ENCODE peak calls at places on chromosomes 16 and 17, in eight cellular contexts. F is GM13976, A is heart right ventricle, O is A549, M is HFF-Myc, H is B cell, Z is bronchial epithelial cell, Q is mucosa of descending colon. V is an unnamed sample.

GRCh38 chr16:138049-138417 is 440 bp downstream of the NPRL3 start:
- DNase-seq in H (peak), M (no peak), Z (no peak), A (peak), Q (peak), O (no peak), F (peak), V (no peak)

GRCh38 chr16:31439519-31439918 is 3.1 kb downstream of the ZNF843 start:
- DNase-seq in M (no peak), F (no peak), H (no peak), Q (no peak), A (no peak), Z (no peak), O (no peak), V (no peak)

GRCh38 chr17:48871551-48872351 is 20.8 kb upstream of the ATP5MC1 start:
- DNase-seq in O (peak), M (no peak), A (peak), Z (no peak), H (no peak), Q (peak), F (no peak), V (peak)

GRCh38 chr17:42287305-42288077 is 807 bp upstream of the STAT5A start:
- DNase-seq in A (peak), H (peak), M (no peak), O (no peak), Z (no peak), F (peak), Q (peak), V (peak)

GRCh38 chr16:12900599-12901203 is 697 bp upstream of the SHISA9 start:
- DNase-seq in O (no peak), Q (no peak), M (no peak), A (no peak), F (peak), Z (no peak), H (no peak), V (no peak)

GRCh38 chr16:66915041-66915440 is 3.6 kb downstream of the CDH16 start:
- DNase-seq in F (no peak), Z (no peak), A (no peak), O (no peak), H (no peak), Q (no peak), M (no peak), V (no peak)

GRCh38 chr16:72961115-72961832 is 86.7 kb downstream of the ZFHX3 start:
- DNase-seq in Z (no peak), A (no peak), H (no peak), O (no peak), F (no peak), Q (no peak), M (no peak), V (no peak)

GRCh38 chr17:7133916-7134315 is 19.3 kb upstream of the ASGR2 start:
- DNase-seq in Z (no peak), H (no peak), Q (no peak), M (no peak), A (no peak), F (no peak), O (no peak), V (no peak)

GRCh38 chr16:74734361-74735161 is 33.9 kb upstream of the MLKL start:
- DNase-seq in H (no peak), F (no peak), Z (no peak), Q (no peak), O (no peak), A (no peak), M (no peak), V (no peak)

GRCh38 chr16:49651226-49651625 is 204.7 kb downstream of the ZNF423 start:
- DNase-seq in O (no peak), F (no peak), Z (no peak), A (no peak), M (no peak), H (no peak), Q (no peak), V (no peak)

DNA sequence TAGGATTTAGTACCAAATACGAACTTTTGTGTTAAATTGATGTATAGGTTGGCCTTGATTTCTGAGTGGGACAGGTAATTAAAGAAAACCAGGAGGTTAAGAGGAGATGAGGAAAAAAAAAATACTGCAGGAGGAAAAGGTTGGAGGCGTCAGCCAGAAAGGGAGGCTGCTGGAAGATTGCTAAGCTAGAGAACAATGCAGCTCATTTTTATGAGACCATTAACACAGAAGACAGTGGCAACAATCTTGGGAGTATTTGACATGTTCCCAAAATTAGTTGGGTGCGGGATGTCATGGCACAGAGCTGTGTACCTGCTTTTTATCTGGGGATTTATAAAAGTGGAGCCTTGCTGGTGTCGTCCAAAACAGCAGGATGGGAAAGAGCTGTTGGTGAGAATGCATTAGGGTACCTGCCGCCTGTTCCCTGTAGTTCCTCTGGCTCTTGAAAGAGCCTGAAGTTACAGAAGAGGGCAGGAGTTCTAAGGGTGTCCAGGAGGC is 229.3 kb downstream of the RBFOX1 start:
- DNase-seq in H (no peak), M (no peak), Q (no peak), Z (no peak), O (no peak), F (no peak), A (no peak), V (no peak)
- TF ChIP-seq CTCF in H (no peak), M (no peak), Q (no peak), Z (no peak), O (no peak), F (no peak), A (no peak), V (no peak)

DNA sequence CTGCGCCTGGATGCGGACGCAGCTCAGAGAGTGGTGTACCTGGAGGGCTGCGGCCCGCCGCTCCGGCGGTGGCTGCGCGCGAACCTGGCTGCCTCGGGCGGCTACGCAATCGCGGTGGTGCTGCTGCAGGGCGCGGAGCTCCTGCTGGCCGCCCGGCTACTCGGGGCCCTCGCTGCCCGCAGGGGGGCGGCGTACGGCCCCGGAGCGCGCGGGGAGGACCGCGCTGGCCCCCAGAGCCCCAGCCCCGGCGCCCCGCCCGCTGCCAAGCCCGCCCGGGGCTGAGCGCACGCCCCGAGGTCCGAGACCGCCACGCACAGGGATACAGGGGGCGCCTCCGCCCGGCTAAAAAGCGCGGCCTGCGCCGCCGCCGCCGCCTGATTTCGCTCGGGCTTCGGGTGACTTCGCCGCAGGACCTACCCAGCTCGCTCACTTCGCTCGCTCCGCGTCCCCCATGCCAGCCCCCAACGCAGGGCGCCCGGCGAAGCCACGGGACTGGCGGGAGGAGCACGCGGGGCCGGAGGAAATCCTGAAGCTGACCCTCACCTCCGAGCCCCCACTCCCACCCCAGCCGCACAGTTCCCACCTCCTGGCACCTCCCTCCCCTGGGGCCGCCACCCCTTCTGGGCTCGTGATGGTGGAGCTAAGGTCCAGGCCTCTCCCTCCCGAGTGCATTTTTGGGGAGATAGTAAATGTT is 8.2 kb downstream of the PDE6G start:
- DNase-seq in A (no peak), O (no peak), M (no peak), Q (no peak), F (no peak), Z (no peak), H (peak), V (no peak)
- TF ChIP-seq CTCF in A (no peak), O (no peak), M (no peak), Q (no peak), F (no peak), Z (no peak), H (no peak), V (no peak)

DNA sequence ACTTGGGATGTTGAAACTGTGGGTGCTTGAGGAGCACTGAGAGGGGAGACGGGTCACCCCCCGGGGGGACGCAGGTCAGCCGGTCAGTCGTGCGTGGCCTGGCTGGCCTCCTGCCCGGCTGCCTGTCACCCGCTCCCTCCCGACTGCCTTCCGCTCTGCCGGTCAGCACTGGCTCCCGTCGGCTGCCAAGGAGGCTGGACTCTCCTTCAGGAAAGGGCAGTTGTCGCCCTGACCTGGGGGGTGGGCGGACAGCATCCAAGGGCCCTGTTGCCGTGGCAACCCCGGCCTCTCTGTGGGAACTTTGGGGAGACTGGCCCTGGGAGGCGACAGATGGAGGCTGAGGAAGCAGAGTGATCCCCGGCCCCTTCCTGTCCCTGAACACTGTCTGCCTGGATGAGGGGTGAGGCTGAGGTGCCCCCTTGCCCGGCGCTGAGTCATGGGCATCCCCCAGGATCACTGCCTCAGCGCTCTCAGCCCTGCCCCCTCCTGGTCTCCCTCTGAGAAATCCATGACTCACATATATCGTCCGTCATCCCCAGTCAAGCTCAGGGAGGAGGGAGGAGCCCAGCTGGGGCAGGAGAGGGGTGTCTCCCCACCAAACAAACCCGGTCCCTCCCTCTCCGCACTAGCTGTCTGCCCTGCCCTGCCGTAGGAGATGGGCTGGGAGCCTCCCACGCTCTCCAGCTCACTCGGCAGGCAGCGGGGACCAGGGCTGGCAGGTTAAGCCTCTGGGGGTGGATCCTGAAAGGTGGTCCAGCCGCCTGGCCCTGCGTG is at the start of gene ADGRG1:
- DNase-seq in A (peak), F (peak), O (peak), H (no peak), Z (peak), M (peak), Q (no peak), V (no peak)
- TF ChIP-seq CTCF in A (no peak), F (no peak), O (no peak), H (no peak), Z (peak), M (peak), Q (no peak), V (no peak)

DNA sequence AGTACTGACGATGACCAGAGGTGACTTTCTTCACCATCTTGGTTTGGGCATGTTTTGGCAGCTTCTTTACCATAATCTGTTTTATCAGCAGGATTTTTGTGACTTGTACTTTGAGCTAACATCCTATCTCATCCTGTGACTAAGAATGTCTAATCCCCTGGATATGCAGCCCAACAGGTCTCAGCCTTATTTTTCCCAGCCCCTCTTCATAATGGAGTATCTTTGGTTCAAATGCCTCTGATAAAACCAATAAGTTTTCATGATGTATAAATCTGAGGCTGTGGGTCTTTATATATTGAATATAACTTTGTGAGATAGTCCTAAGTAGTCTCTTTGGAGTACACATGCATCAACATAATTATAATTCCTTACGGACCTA is 186.9 kb upstream of the WSB1 start:
- DNase-seq in A (no peak), F (no peak), M (no peak), O (no peak), Z (peak), Q (no peak), H (no peak), V (no peak)
- TF ChIP-seq CTCF in A (no peak), F (no peak), M (no peak), O (no peak), Z (no peak), Q (no peak), H (no peak), V (no peak)

DNA sequence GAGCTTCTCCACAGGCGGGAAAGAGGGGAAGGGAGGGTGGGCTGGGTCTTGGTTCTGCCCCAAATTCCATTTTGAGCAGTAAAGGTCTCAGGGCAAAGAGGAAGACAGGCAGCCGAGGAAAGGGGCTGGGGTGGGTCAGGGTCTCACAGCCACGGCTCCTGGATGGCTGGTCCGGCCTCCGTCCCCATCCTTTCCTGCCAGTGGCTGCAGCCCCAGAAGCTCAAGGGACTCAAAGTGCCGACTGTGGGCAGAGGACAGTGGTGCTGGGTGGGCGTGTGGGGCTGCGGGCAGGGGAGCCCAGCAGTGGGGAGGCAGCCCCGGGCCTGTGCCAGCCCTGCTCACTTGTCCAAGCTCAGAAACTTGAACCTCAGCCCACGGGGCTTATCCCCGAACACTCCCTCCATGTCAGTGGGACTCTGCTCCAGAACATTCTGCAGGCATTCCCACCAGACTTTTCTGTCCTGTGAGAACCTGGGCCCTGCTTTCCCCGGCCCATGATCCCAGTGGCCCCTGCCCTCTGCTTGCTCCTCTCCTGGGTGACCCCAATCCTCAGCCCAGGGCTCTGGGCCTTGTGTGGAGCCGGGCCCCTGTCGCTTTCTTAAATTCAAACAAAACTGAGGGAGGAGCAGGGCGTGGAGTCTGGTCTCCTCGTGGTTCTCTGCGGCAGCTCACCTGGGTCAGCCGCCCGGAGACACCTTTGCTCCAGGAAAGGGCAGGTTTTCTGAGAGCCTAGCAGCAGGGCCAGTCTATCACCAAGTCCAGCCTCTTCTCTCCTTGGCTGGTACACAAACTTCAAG is 117.8 kb upstream of the METRNL start:
- DNase-seq in Q (no peak), H (no peak), O (no peak), M (no peak), Z (no peak), F (no peak), A (no peak), V (no peak)
- TF ChIP-seq CTCF in Q (no peak), H (no peak), O (no peak), M (no peak), Z (no peak), F (no peak), A (no peak), V (no peak)

DNA sequence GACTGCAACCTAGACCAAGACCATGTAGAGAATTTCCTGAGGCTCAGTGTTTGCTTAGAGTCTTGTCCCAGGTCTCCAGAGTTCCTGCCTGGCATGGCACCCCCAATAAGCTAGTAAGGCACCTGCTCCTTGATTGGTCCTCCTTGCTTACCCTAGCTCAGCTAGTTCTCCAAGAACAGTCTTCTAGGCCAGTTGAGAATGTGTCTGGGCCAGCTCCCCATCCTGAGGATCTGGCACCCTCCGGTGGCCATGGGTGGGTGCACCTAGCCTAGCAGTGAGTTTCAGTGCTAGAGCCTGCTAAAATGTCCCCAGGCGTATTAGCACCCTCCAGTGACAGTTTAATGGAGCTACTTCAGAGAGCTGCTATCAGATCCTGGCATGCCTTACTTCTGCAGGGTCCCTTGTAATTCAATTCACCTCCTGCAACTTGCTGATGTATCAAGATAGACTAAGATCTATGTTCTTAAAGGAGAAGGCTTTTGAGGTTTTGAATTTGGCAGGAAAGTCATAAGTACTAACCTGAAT is 44.4 kb upstream of the MED13 start:
- DNase-seq in M (peak), Q (peak), Z (peak), H (peak), A (peak), O (peak), F (peak), V (peak)
- TF ChIP-seq CTCF in M (peak), Q (peak), Z (peak), H (peak), A (no peak), O (peak), F (peak), V (peak)

DNA sequence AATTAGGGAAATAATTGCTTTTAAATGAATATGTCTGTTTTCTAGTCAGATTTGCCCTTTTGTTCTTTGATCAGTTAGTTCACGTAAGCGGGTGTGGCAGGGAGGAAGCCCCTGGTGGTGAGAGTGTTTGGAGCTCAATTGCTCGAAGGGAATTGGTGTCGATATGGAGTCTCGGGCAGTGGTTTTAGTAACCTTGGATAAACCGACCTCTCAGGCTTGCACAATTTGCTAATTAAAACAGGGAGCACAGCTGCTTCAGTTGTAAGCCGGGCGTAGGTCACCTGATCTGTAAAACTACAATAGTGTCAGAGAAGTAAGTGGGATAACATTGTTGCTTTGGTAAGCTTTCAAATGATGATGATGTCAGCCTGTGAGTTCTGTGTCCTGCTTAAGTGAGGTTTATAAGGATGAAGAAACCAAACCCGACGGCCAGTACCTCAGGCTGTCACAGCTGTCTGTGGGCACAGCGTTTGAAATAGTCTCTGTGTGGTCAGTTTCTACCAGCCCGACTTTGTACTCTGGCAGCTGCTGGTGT is 2.9 kb downstream of the ZNF750 start:
- DNase-seq in Q (peak), F (no peak), A (no peak), Z (peak), O (no peak), M (no peak), H (no peak), V (no peak)
- TF ChIP-seq CTCF in Q (no peak), F (no peak), A (no peak), Z (peak), O (no peak), M (no peak), H (no peak), V (peak)

GRCh38 chr16:55115506-55115905 is 184.8 kb downstream of the IRX5 start:
- DNase-seq in Z (no peak), O (no peak), A (no peak), H (no peak), F (no peak), M (no peak), Q (no peak), V (no peak)

GRCh38 chr16:55118701-55119260 is 188.1 kb downstream of the IRX5 start:
- DNase-seq in O (no peak), M (no peak), Q (no peak), H (no peak), F (no peak), Z (no peak), A (no peak), V (no peak)

GRCh38 chr16:55116165-55116894 is 185.7 kb downstream of the IRX5 start:
- DNase-seq in Q (no peak), A (no peak), Z (peak), F (no peak), M (peak), H (no peak), O (no peak), V (no peak)

GRCh38 chr16:55123652-55124051 is 193.0 kb downstream of the IRX5 start:
- DNase-seq in Q (no peak), Z (no peak), O (no peak), M (no peak), F (no peak), A (no peak), H (no peak), V (no peak)

DNA sequence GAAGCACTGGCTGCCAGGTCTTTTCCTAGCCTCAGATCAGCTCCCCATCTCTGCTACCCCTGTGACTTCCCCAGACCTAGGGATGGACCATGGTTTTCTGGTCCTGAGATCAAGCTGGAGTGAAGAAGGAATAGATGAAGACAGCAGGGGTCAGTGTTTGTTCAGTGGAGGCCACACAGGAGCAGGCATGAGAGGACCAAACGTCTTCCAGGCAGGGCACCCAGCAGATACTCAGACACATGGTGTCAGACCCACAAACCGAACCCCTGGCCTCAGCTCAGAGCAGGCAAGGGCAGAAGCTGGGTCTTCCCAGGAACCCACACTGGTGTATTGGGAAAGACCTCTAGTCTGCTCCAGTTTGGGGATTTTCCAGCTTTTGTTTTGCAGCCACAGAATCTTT is 189.7 kb downstream of the IRX5 start:
- DNase-seq in Z (peak), H (no peak), F (no peak), A (peak), Q (no peak), O (peak), M (no peak), V (no peak)
- TF ChIP-seq CTCF in Z (no peak), H (no peak), F (no peak), A (peak), Q (no peak), O (no peak), M (no peak), V (no peak)

V was measured in transverse colon.